ENCODE peak calls at places on chromosomes 13 and 19, in four cellular contexts. S, V, O and B are unnamed samples.

GRCh38 chr13:97199451-97199850 is 22.7 kb upstream of the MBNL2 start:
- DNase-seq in O (no peak), V (no peak), S (no peak), B (no peak)

GRCh38 chr19:41302624-41303351 is 7.2 kb upstream of the CCDC97 start:
- DNase-seq in V (peak), O (no peak), S (peak), B (peak)

GRCh38 chr19:12946092-12946845 is 607 bp downstream of the RAD23A start:
- DNase-seq in S (peak), V (no peak), O (peak), B (peak)

GRCh38 chr19:18896421-18896841 is 473 bp upstream of the CERS1 start:
- DNase-seq in S (no peak), V (no peak), O (no peak), B (no peak)

GRCh38 chr19:38544569-38545315 is 73.0 kb downstream of the MAP4K1 start:
- DNase-seq in V (peak), O (no peak), S (no peak), B (no peak)

GRCh38 chr19:19613456-19613855 is 5.0 kb downstream of the PBX4 start:
- DNase-seq in V (no peak), O (no peak), S (no peak), B (no peak)

GRCh38 chr19:1483067-1483978 is 4.3 kb upstream of the C19orf25 start:
- DNase-seq in O (no peak), V (no peak), S (no peak), B (no peak)

GRCh38 chr13:40776681-40777165 is 5.7 kb upstream of the MRPS31 start:
- DNase-seq in S (peak), O (peak), V (peak), B (peak)

GRCh38 chr13:97267418-97268059 is 45.4 kb downstream of the MBNL2 start:
- DNase-seq in O (no peak), V (no peak), S (no peak), B (no peak)

GRCh38 chr19:1269478-1270167 is 491 bp downstream of the CIRBP start:
- DNase-seq in V (peak), O (peak), S (peak), B (peak)

GRCh38 chr13:107138468-107138867 is 570.5 kb upstream of the ARGLU1 start:
- DNase-seq in S (no peak), V (no peak), O (no peak), B (no peak)

GRCh38 chr13:32408999-32409313 is 19.0 kb downstream of the N4BP2L1 start:
- DNase-seq in V (no peak), S (no peak), O (no peak), B (no peak)

GRCh38 chr19:38319421-38320258 is at the start of gene KCNK6:
- DNase-seq in V (peak), O (no peak), S (peak), B (peak)

GRCh38 chr13:80341771-80342271 is 895 bp upstream of the SPRY2 start:
- DNase-seq in O (no peak), S (peak), V (no peak), B (no peak)